ENCODE peak calls at places on chromosomes 1 and 21, in eight cellular contexts. U, Q, C, N, F, A, Z and R are unnamed samples.

GRCh38 chr1:246602194-246602593 is 35.9 kb downstream of the CNST start:
- DNase-seq in U (no peak), Q (no peak), C (no peak), N (no peak), F (no peak), A (no peak), Z (no peak), R (no peak)

GRCh38 chr1:93690921-93691789 is 9.5 kb upstream of the BCAR3 start:
- DNase-seq in U (no peak), Q (no peak), C (no peak), N (no peak), F (no peak), A (no peak), Z (no peak), R (no peak)

GRCh38 chr1:18530567-18531502 is 50.1 kb downstream of the KLHDC7A start:
- DNase-seq in U (no peak), Q (no peak), C (peak; percentile 60), N (no peak), F (no peak), A (no peak), Z (no peak), R (no peak)

GRCh38 chr1:230768903-230769570 is 21.8 kb downstream of the CAPN9 start:
- DNase-seq in U (no peak), Q (peak; percentile 25), C (no peak), N (no peak), F (no peak), A (peak; percentile 63), Z (peak; percentile 58), R (peak; percentile 53)

GRCh38 chr21:33549848-33550771 is 7.3 kb downstream of the SON start:
- DNase-seq in U (no peak), Q (no peak), C (no peak), N (no peak), F (no peak), A (no peak), Z (no peak), R (no peak)

GRCh38 chr1:47764461-47765046 is 232.6 kb downstream of the TRABD2B start:
- DNase-seq in U (no peak), Q (no peak), C (no peak), N (peak; percentile 11), F (no peak), A (no peak), Z (no peak), R (no peak)

GRCh38 chr21:38839683-38840286 is 34.1 kb downstream of the ETS2 start:
- DNase-seq in U (no peak), Q (no peak), C (no peak), N (no peak), F (no peak), A (peak; percentile 87), Z (peak; percentile 97), R (peak; percentile 68)

GRCh38 chr21:27306821-27307746 is 340.2 kb upstream of the ADAMTS5 start:
- DNase-seq in U (no peak), Q (peak; percentile 81), C (no peak), N (no peak), F (no peak), A (no peak), Z (no peak), R (peak; percentile 35)